ENCODE peak calls at places on chromosomes 5 and 9, in six cellular contexts. N is sigmoid colon; U is tibial artery; Z is choroid plexus epithelial cell; T is CD4-positive, alpha-beta T cell; Y is fibroblast of lung. V is an unnamed sample.

GRCh38 chr9:72333758-72334157 is 31.2 kb downstream of the ZFAND5 start:
- DNase-seq in N (no peak), U (no peak), Z (no peak), T (no peak), Y (no peak), V (no peak)

GRCh38 chr5:169876376-169876775 is 103.9 kb downstream of the INSYN2B start:
- DNase-seq in N (no peak), U (no peak), Z (peak; percentile 63), T (no peak), Y (peak; percentile 18), V (no peak)

GRCh38 chr5:38263983-38264382 is 5.6 kb downstream of the EGFLAM start:
- DNase-seq in N (no peak), U (no peak), Z (no peak), T (no peak), Y (no peak), V (no peak)

GRCh38 chr9:70421272-70422180 is 7.1 kb upstream of the KLF9 start:
- DNase-seq in N (peak; percentile 83), U (peak; percentile 75), Z (peak; percentile 75), T (peak; percentile 25), Y (peak; percentile 74), V (no peak)

GRCh38 chr5:78527054-78527884 is 121.3 kb downstream of the LHFPL2 start:
- DNase-seq in N (peak; percentile 92), U (peak; percentile 93), Z (peak; percentile 97), T (no peak), Y (peak; percentile 91), V (no peak)

GRCh38 chr5:575636-576035 is 36.5 kb upstream of the CEP72 start:
- DNase-seq in N (peak; percentile 24), U (no peak), Z (no peak), T (no peak), Y (no peak), V (peak; percentile 37)

GRCh38 chr9:6564370-6564769 is 81.2 kb downstream of the GLDC start:
- DNase-seq in N (no peak), U (no peak), Z (peak; percentile 55), T (no peak), Y (peak; percentile 18), V (no peak)

GRCh38 chr5:17694401-17694800 is 60.1 kb downstream of the TAF11L14 start:
- DNase-seq in N (no peak), U (no peak), Z (no peak), T (no peak), Y (no peak), V (no peak)

GRCh38 chr5:128736567-128736966 is 198.5 kb upstream of the FBN2 start:
- DNase-seq in N (no peak), U (no peak), Z (peak; percentile 3), T (no peak), Y (peak; percentile 43), V (no peak)

GRCh38 chr9:15837079-15837679 is 284.3 kb downstream of the CCDC171 start:
- DNase-seq in N (no peak), U (no peak), Z (peak; percentile 85), T (no peak), Y (peak; percentile 74), V (no peak)

GRCh38 chr5:138605254-138605972 is 30.2 kb upstream of the HSPA9 start:
- DNase-seq in N (peak; percentile 28), U (peak; percentile 24), Z (peak; percentile 12), T (no peak), Y (no peak), V (no peak)

GRCh38 chr5:56638768-56639238 is 176.5 kb upstream of the MAP3K1 start:
- DNase-seq in N (no peak), U (no peak), Z (no peak), T (peak; percentile 3), Y (no peak), V (no peak)

GRCh38 chr5:174558190-174558589 is 166.2 kb upstream of the MSX2 start:
- DNase-seq in N (no peak), U (no peak), Z (no peak), T (no peak), Y (no peak), V (no peak)

GRCh38 chr5:69404659-69405330 is 10.1 kb upstream of the MARVELD2 start:
- DNase-seq in N (no peak), U (no peak), Z (no peak), T (no peak), Y (no peak), V (no peak)

GRCh38 chr5:96324708-96325107 is 108.3 kb downstream of the PCSK1 start:
- DNase-seq in N (no peak), U (no peak), Z (peak; percentile 85), T (no peak), Y (peak; percentile 91), V (no peak)

GRCh38 chr9:124077915-124078572 is 66.5 kb downstream of the LHX2 start:
- DNase-seq in N (no peak), U (no peak), Z (no peak), T (no peak), Y (no peak), V (no peak)

GRCh38 chr5:61964199-61964598 is 341.8 kb upstream of the KIF2A start:
- DNase-seq in N (no peak), U (no peak), Z (peak; percentile 26), T (no peak), Y (peak; percentile 40), V (no peak)

GRCh38 chr5:89313804-89314588 is 431.0 kb upstream of the MEF2C start:
- DNase-seq in N (no peak), U (no peak), Z (peak; percentile 87), T (no peak), Y (peak; percentile 63), V (no peak)

DNA sequence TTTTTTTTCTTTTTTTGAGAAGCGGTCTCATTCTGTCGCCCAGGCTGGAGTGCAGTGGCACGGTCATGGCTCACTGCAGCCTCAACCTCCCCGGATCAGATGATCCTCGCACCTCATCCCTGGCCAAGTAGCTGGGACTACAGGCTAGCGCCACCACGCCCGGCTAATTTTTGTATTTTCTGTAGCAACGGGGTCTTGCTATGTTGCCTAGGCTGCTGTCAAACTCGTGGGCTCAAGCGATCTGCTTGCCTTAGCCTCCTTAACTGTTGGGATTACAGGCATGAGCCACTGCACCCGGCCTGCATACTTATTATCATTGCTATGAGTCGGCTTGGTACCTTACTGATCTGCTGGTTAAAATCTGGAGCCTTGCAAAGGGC is 790 bp upstream of the IARS1 start:
- DNase-seq in N (peak; percentile 60), U (no peak), Z (no peak), T (no peak), Y (peak; percentile 19), V (no peak)
- TF ChIP-seq CTCF in N (no peak), U (no peak), Z (no peak), T (no peak), Y (no peak), V (no peak)

GRCh38 chr5:82494942-82495341 is 216.8 kb upstream of the RPS23 start:
- DNase-seq in N (no peak), U (no peak), Z (peak; percentile 44), T (no peak), Y (peak; percentile 22), V (no peak)
- TF ChIP-seq CTCF in N (no peak), U (no peak), Z (no peak), T (no peak), Y (no peak), V (peak; percentile 57)

GRCh38 chr5:68287631-68287975 is 72.0 kb downstream of the PIK3R1 start:
- DNase-seq in N (no peak), U (no peak), Z (no peak), T (no peak), Y (no peak), V (no peak)
- TF ChIP-seq CTCF in N (no peak), U (no peak), Z (no peak), T (no peak), Y (no peak), V (no peak)

GRCh38 chr9:113355197-113355596 is 5.9 kb downstream of the BSPRY start:
- DNase-seq in N (no peak), U (no peak), Z (peak; percentile 55), T (no peak), Y (peak; percentile 27), V (no peak)
- TF ChIP-seq CTCF in N (no peak), U (no peak), Z (peak; percentile 56), T (no peak), Y (peak; percentile 23), V (peak; percentile 34)